ENCODE peak calls at places on chromosomes 12 and 14, in eight cellular contexts. One of them, this sample, is unnamed.

GRCh38 chr14:101823511-101824120 is 62.1 kb downstream of the PPP2R5C start:
- DNase-seq in DMS79: no peak
- DNase-seq in RKO: no peak
- DNase-seq in activated CD4-positive, alpha-beta T cell treated with anti-CD3 and anti-CD28 coated beads for 48 hours: peak
- DNase-seq in LoVo: no peak
- DNase-seq in stimulated activated CD4-positive, alpha-beta T cell treated with anti-CD3 and anti-CD28 coated beads, Interleukin-1b, Interleukin-23, amount 100 ng/mL, for 1 hour: no peak
- DNase-seq in HFFc6: no peak
- DNase-seq in transverse colon: peak
- DNase-seq in this sample: peak

GRCh38 chr14:77653473-77653872 is 37.0 kb upstream of the SPTLC2 start:
- DNase-seq in DMS79: no peak
- DNase-seq in RKO: peak
- DNase-seq in activated CD4-positive, alpha-beta T cell treated with anti-CD3 and anti-CD28 coated beads for 48 hours: no peak
- DNase-seq in LoVo: no peak
- DNase-seq in stimulated activated CD4-positive, alpha-beta T cell treated with anti-CD3 and anti-CD28 coated beads, Interleukin-1b, Interleukin-23, amount 100 ng/mL, for 1 hour: no peak
- DNase-seq in HFFc6: no peak
- DNase-seq in transverse colon: no peak
- DNase-seq in this sample: no peak

GRCh38 chr12:109232731-109233130 is 76.4 kb downstream of the FOXN4 start:
- DNase-seq in DMS79: no peak
- DNase-seq in RKO: no peak
- DNase-seq in activated CD4-positive, alpha-beta T cell treated with anti-CD3 and anti-CD28 coated beads for 48 hours: no peak
- DNase-seq in LoVo: no peak
- DNase-seq in stimulated activated CD4-positive, alpha-beta T cell treated with anti-CD3 and anti-CD28 coated beads, Interleukin-1b, Interleukin-23, amount 100 ng/mL, for 1 hour: no peak
- DNase-seq in HFFc6: no peak
- DNase-seq in transverse colon: no peak
- DNase-seq in this sample: no peak

GRCh38 chr12:92537235-92537960 is 165.4 kb upstream of the PLEKHG7 start:
- DNase-seq in DMS79: no peak
- DNase-seq in RKO: no peak
- DNase-seq in activated CD4-positive, alpha-beta T cell treated with anti-CD3 and anti-CD28 coated beads for 48 hours: no peak
- DNase-seq in LoVo: no peak
- DNase-seq in stimulated activated CD4-positive, alpha-beta T cell treated with anti-CD3 and anti-CD28 coated beads, Interleukin-1b, Interleukin-23, amount 100 ng/mL, for 1 hour: no peak
- DNase-seq in HFFc6: no peak
- DNase-seq in transverse colon: no peak
- DNase-seq in this sample: no peak

GRCh38 chr12:85865905-85866304 is 8.2 kb upstream of the NTS start:
- DNase-seq in DMS79: no peak
- DNase-seq in RKO: no peak
- DNase-seq in activated CD4-positive, alpha-beta T cell treated with anti-CD3 and anti-CD28 coated beads for 48 hours: no peak
- DNase-seq in LoVo: no peak
- DNase-seq in stimulated activated CD4-positive, alpha-beta T cell treated with anti-CD3 and anti-CD28 coated beads, Interleukin-1b, Interleukin-23, amount 100 ng/mL, for 1 hour: no peak
- DNase-seq in HFFc6: no peak
- DNase-seq in transverse colon: no peak
- DNase-seq in this sample: no peak

GRCh38 chr14:31229638-31230229 is 22.1 kb upstream of the HECTD1 start:
- DNase-seq in DMS79: no peak
- DNase-seq in RKO: peak
- DNase-seq in activated CD4-positive, alpha-beta T cell treated with anti-CD3 and anti-CD28 coated beads for 48 hours: no peak
- DNase-seq in LoVo: peak
- DNase-seq in stimulated activated CD4-positive, alpha-beta T cell treated with anti-CD3 and anti-CD28 coated beads, Interleukin-1b, Interleukin-23, amount 100 ng/mL, for 1 hour: no peak
- DNase-seq in HFFc6: peak
- DNase-seq in transverse colon: peak
- DNase-seq in this sample: no peak

GRCh38 chr14:63193236-63193635 is 11.0 kb upstream of the RHOJ start:
- DNase-seq in DMS79: no peak
- DNase-seq in RKO: no peak
- DNase-seq in activated CD4-positive, alpha-beta T cell treated with anti-CD3 and anti-CD28 coated beads for 48 hours: no peak
- DNase-seq in LoVo: no peak
- DNase-seq in stimulated activated CD4-positive, alpha-beta T cell treated with anti-CD3 and anti-CD28 coated beads, Interleukin-1b, Interleukin-23, amount 100 ng/mL, for 1 hour: no peak
- DNase-seq in HFFc6: no peak
- DNase-seq in transverse colon: no peak
- DNase-seq in this sample: no peak

GRCh38 chr12:113781415-113782198 is 184.5 kb downstream of the RBM19 start:
- DNase-seq in DMS79: no peak
- DNase-seq in RKO: no peak
- DNase-seq in activated CD4-positive, alpha-beta T cell treated with anti-CD3 and anti-CD28 coated beads for 48 hours: no peak
- DNase-seq in LoVo: no peak
- DNase-seq in stimulated activated CD4-positive, alpha-beta T cell treated with anti-CD3 and anti-CD28 coated beads, Interleukin-1b, Interleukin-23, amount 100 ng/mL, for 1 hour: no peak
- DNase-seq in HFFc6: peak
- DNase-seq in transverse colon: no peak
- DNase-seq in this sample: no peak

GRCh38 chr12:99043319-99043914 is 398.3 kb downstream of the APAF1 start:
- DNase-seq in DMS79: no peak
- DNase-seq in RKO: peak
- DNase-seq in activated CD4-positive, alpha-beta T cell treated with anti-CD3 and anti-CD28 coated beads for 48 hours: peak
- DNase-seq in LoVo: peak
- DNase-seq in stimulated activated CD4-positive, alpha-beta T cell treated with anti-CD3 and anti-CD28 coated beads, Interleukin-1b, Interleukin-23, amount 100 ng/mL, for 1 hour: peak
- DNase-seq in HFFc6: peak
- DNase-seq in transverse colon: peak
- DNase-seq in this sample: peak

GRCh38 chr12:26452511-26452910 is 257.1 kb downstream of the SSPN start:
- DNase-seq in DMS79: no peak
- DNase-seq in RKO: no peak
- DNase-seq in activated CD4-positive, alpha-beta T cell treated with anti-CD3 and anti-CD28 coated beads for 48 hours: no peak
- DNase-seq in LoVo: no peak
- DNase-seq in stimulated activated CD4-positive, alpha-beta T cell treated with anti-CD3 and anti-CD28 coated beads, Interleukin-1b, Interleukin-23, amount 100 ng/mL, for 1 hour: no peak
- DNase-seq in HFFc6: no peak
- DNase-seq in transverse colon: no peak
- DNase-seq in this sample: no peak

GRCh38 chr12:109840349-109841073 is 7.3 kb upstream of the TRPV4 start:
- DNase-seq in DMS79: peak
- DNase-seq in RKO: no peak
- DNase-seq in activated CD4-positive, alpha-beta T cell treated with anti-CD3 and anti-CD28 coated beads for 48 hours: no peak
- DNase-seq in LoVo: peak
- DNase-seq in stimulated activated CD4-positive, alpha-beta T cell treated with anti-CD3 and anti-CD28 coated beads, Interleukin-1b, Interleukin-23, amount 100 ng/mL, for 1 hour: no peak
- DNase-seq in HFFc6: no peak
- DNase-seq in transverse colon: peak
- DNase-seq in this sample: no peak

GRCh38 chr12:726281-727140 is 25.9 kb upstream of the WNK1 start:
- DNase-seq in DMS79: no peak
- DNase-seq in RKO: peak
- DNase-seq in activated CD4-positive, alpha-beta T cell treated with anti-CD3 and anti-CD28 coated beads for 48 hours: no peak
- DNase-seq in LoVo: peak
- DNase-seq in stimulated activated CD4-positive, alpha-beta T cell treated with anti-CD3 and anti-CD28 coated beads, Interleukin-1b, Interleukin-23, amount 100 ng/mL, for 1 hour: no peak
- DNase-seq in HFFc6: no peak
- DNase-seq in transverse colon: no peak
- DNase-seq in this sample: no peak

This sample was measured in effector CD4-positive, alpha-beta T cell.